ENCODE peak calls at places on chromosomes 11 and 22, in nine cellular contexts. O, E, W, V, B, L, U, T and Y are unnamed samples.

GRCh38 chr22:46592390-46592872 is 27.8 kb upstream of the GRAMD4 start:
- DNase-seq in V (peak), W (peak), L (peak), B (peak), O (peak), T (peak), U (no peak), E (peak), Y (peak)

GRCh38 chr11:111663820-111664219 is 61.6 kb downstream of the SIK2 start:
- DNase-seq in E (peak), W (no peak), O (peak), T (no peak), U (peak), B (no peak), V (no peak), L (no peak), Y (no peak)

GRCh38 chr11:2860636-2861035 is 24.9 kb downstream of the CDKN1C start:
- DNase-seq in B (no peak), U (no peak), T (peak), L (peak), E (peak), W (no peak), O (no peak), V (no peak), Y (no peak)

GRCh38 chr11:95831198-95831883 is 41.0 kb downstream of the CEP57 start:
- DNase-seq in O (no peak), V (no peak), T (peak), E (peak), L (peak), U (no peak), B (no peak), W (peak), Y (no peak)

GRCh38 chr11:102545701-102546100 is 15.2 kb upstream of the MMP7 start:
- DNase-seq in V (no peak), W (no peak), O (no peak), E (no peak), T (no peak), U (no peak), B (no peak), L (no peak), Y (no peak)

GRCh38 chr11:117421471-117421870 is 93.8 kb downstream of the CEP164 start:
- DNase-seq in L (no peak), T (no peak), V (no peak), B (peak), O (no peak), U (no peak), E (no peak), W (no peak), Y (peak)

GRCh38 chr11:91587131-91587530 is 637.5 kb upstream of the FAT3 start:
- DNase-seq in W (no peak), E (no peak), V (no peak), T (no peak), O (no peak), U (no peak), L (no peak), B (no peak), Y (no peak)

GRCh38 chr22:37020192-37020479 is 594 bp downstream of the MPST start:
- DNase-seq in L (peak), B (no peak), O (no peak), V (peak), T (peak), E (peak), U (no peak), W (no peak), Y (no peak)

GRCh38 chr11:121257289-121257688 is 35.3 kb upstream of the SC5D start:
- DNase-seq in B (no peak), T (no peak), O (no peak), E (no peak), W (no peak), U (no peak), V (no peak), L (no peak), Y (no peak)

GRCh38 chr11:60915250-60915914 is 1.4 kb downstream of the TMEM109 start:
- DNase-seq in W (no peak), L (peak), E (peak), B (peak), U (peak), T (peak), O (peak), V (peak), Y (peak)

DNA sequence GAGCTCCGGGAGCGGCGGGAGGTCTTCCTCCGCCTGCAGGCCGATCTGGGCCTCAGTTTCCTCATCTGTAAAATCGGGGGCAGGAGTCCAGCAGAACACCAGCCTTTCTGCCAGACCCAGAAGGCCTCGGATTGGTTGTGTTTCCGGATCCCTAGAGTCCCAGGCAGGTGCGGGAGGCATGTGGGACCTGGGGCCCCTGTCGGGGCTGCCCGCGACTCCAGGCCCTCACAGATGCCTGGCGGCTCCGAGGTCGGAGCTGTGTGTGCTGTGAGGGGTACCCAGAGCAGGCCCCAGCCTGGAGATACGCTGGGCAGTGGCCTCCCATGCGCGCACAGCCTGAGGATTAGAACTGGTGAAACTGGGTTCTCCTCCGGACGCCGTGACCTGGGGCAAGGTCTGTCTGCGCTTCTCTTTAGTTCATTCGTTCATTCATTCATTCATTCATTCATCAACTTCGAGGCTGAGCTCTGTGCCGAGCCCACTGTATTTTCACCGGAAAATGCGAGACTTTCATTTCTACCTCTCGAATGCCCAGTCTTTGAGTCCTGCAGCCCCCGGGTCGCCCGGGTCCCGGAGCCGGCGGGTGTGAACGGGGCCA is 24.6 kb downstream of the FLRT1 start:
- DNase-seq in B (no peak), T (no peak), L (no peak), O (no peak), V (no peak), W (no peak), E (no peak), U (no peak), Y (no peak)
- H3K4me3 ChIP-seq in B (no peak), T (no peak), L (peak), O (peak), V (peak), W (peak), E (peak), U (peak), Y (peak)

GRCh38 chr11:128501008-128501407 is 86.3 kb downstream of the ETS1 start:
- DNase-seq in E (no peak), L (no peak), V (no peak), T (no peak), U (no peak), B (no peak), O (no peak), W (no peak), Y (no peak)

GRCh38 chr11:128499613-128500213 is 87.6 kb downstream of the ETS1 start:
- DNase-seq in E (peak), T (no peak), O (peak), U (no peak), B (no peak), V (no peak), L (no peak), W (no peak), Y (no peak)

GRCh38 chr11:128497057-128497957 is 90.1 kb downstream of the ETS1 start:
- DNase-seq in E (peak), V (no peak), B (no peak), T (peak), W (peak), O (no peak), L (peak), U (no peak), Y (peak)

GRCh38 chr11:128500488-128500887 is 86.9 kb downstream of the ETS1 start:
- DNase-seq in V (no peak), E (peak), U (no peak), O (no peak), T (no peak), L (peak), B (no peak), W (no peak), Y (no peak)

GRCh38 chr11:128498846-128499245 is 88.5 kb downstream of the ETS1 start:
- DNase-seq in E (peak), O (no peak), B (no peak), L (peak), W (no peak), V (no peak), T (no peak), U (no peak), Y (no peak)
- H3K4me3 ChIP-seq in E (no peak), O (no peak), B (no peak), L (no peak), W (no peak), V (no peak), T (no peak), U (no peak), Y (no peak)

GRCh38 chr11:14971865-14972580 is at the start of gene CALCA:
- DNase-seq in U (peak), V (no peak), L (no peak), E (no peak), W (no peak), T (no peak), O (peak), B (peak), Y (no peak)

GRCh38 chr11:14973621-14974020 is 1.5 kb upstream of the CALCA start:
- DNase-seq in U (no peak), V (no peak), E (peak), T (no peak), O (peak), L (peak), W (no peak), B (peak), Y (peak)

GRCh38 chr11:14974021-14974698 is 2.0 kb upstream of the CALCA start:
- DNase-seq in O (peak), W (no peak), U (no peak), B (no peak), E (peak), V (no peak), T (no peak), L (no peak), Y (no peak)

GRCh38 chr11:14974723-14975587 is 2.8 kb upstream of the CALCA start:
- DNase-seq in V (peak), U (no peak), W (no peak), L (peak), O (peak), E (peak), B (no peak), T (peak), Y (no peak)

DNA sequence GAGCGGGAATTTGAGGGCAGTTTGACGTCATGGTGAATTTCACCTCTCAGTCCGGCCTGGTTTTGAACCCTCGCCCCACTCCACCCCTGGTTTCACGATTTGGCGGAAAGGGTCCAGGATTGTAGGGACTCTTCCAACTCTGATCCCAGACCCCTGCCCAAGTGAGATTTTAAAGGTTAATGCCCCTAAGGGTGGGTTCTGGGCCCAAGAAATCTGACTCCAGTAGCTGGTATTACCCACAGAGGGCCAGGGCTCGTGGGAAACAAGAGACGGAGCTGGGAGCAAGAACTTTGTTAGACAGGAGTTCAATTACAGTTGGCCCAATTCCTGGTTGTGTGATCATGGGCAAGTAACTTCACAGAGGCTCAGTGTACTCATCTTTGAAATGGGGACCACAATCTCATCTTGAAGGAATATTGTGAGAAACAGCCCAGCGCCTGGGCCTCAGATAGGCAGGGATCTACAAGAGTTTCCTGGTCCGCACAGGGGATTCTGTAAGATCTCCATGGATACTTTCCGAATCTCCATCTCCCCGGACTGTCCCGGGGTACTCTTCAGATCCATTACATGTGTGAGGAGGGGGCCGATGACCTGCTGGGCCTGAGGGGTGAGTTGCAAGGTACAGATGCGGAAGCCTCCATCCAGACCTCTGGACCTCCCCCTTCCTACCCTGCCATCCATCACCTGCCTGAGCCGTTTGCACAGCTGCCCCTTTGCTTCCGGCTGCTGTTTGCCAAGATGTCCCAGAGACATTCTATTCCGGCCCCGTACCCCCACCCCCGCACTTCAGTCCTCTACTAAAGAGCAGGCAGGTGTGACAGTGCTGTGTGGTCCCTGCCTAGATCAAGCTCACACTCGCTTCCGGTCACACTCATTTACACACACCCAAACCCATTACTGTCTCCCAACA is 685 bp upstream of the CALCA start:
- DNase-seq in V (no peak), O (no peak), E (no peak), T (no peak), U (no peak), L (no peak), B (no peak), W (no peak), Y (no peak)
- H3K4me3 ChIP-seq in V (no peak), O (no peak), E (no peak), T (no peak), U (no peak), L (no peak), B (no peak), W (no peak), Y (no peak)

GRCh38 chr11:829946-830294 is 2.2 kb downstream of the CRACR2B start:
- DNase-seq in W (no peak), V (no peak), O (no peak), E (no peak), B (no peak), L (no peak), U (no peak), T (no peak), Y (no peak)
- H3K4me3 ChIP-seq in W (peak), V (peak), O (peak), E (peak), B (peak), L (peak), U (peak), T (peak), Y (no peak)

GRCh38 chr11:85762226-85762625 is 48.7 kb downstream of the SYTL2 start:
- DNase-seq in E (no peak), V (no peak), U (no peak), O (no peak), T (peak), B (no peak), W (no peak), L (no peak), Y (no peak)
- H3K4me3 ChIP-seq in E (no peak), V (no peak), U (no peak), O (no peak), T (no peak), B (no peak), W (no peak), L (no peak), Y (no peak)

GRCh38 chr11:48110509-48110766 is 106.2 kb upstream of the OR4B1 start:
- DNase-seq in L (no peak), U (no peak), B (no peak), E (no peak), W (no peak), T (no peak), V (no peak), O (no peak), Y (no peak)

GRCh38 chr11:48108231-48109045 is 108.2 kb upstream of the OR4B1 start:
- DNase-seq in O (no peak), L (no peak), T (no peak), V (no peak), W (no peak), B (no peak), U (no peak), E (no peak), Y (no peak)

GRCh38 chr11:48107188-48107704 is 109.4 kb upstream of the OR4B1 start:
- DNase-seq in V (peak), B (no peak), O (no peak), U (no peak), T (peak), E (no peak), L (no peak), W (no peak), Y (no peak)

GRCh38 chr11:48111941-48112340 is 104.7 kb upstream of the OR4B1 start:
- DNase-seq in O (no peak), W (no peak), L (no peak), E (no peak), V (no peak), B (no peak), T (no peak), U (no peak), Y (no peak)

GRCh38 chr11:48109046-48109666 is 107.5 kb upstream of the OR4B1 start:
- DNase-seq in L (peak), W (peak), E (peak), V (peak), U (no peak), T (peak), O (no peak), B (no peak), Y (no peak)
- H3K4me3 ChIP-seq in L (no peak), W (peak), E (no peak), V (peak), U (peak), T (no peak), O (no peak), B (no peak), Y (peak)

GRCh38 chr11:15912291-15912690 is 444.1 kb downstream of the SOX6 start:
- DNase-seq in B (no peak), V (no peak), L (no peak), U (no peak), W (no peak), E (no peak), T (no peak), O (no peak), Y (no peak)
- H3K4me3 ChIP-seq in B (no peak), V (no peak), L (no peak), U (no peak), W (no peak), E (no peak), T (no peak), O (no peak), Y (no peak)

GRCh38 chr22:22167791-22168189 is 76.8 kb upstream of the VPREB1 start:
- DNase-seq in U (no peak), V (peak), B (no peak), L (no peak), W (no peak), E (no peak), O (no peak), T (no peak), Y (no peak)
- H3K4me3 ChIP-seq in U (no peak), V (peak), B (peak), L (no peak), W (no peak), E (no peak), O (no peak), T (no peak), Y (no peak)

GRCh38 chr11:115065314-115065713 is 387.0 kb downstream of the NXPE2 start:
- DNase-seq in B (no peak), W (no peak), V (no peak), O (no peak), U (no peak), L (no peak), E (no peak), T (no peak), Y (no peak)
- H3K4me3 ChIP-seq in B (no peak), W (no peak), V (no peak), O (no peak), U (no peak), L (no peak), E (no peak), T (no peak), Y (no peak)

DNA sequence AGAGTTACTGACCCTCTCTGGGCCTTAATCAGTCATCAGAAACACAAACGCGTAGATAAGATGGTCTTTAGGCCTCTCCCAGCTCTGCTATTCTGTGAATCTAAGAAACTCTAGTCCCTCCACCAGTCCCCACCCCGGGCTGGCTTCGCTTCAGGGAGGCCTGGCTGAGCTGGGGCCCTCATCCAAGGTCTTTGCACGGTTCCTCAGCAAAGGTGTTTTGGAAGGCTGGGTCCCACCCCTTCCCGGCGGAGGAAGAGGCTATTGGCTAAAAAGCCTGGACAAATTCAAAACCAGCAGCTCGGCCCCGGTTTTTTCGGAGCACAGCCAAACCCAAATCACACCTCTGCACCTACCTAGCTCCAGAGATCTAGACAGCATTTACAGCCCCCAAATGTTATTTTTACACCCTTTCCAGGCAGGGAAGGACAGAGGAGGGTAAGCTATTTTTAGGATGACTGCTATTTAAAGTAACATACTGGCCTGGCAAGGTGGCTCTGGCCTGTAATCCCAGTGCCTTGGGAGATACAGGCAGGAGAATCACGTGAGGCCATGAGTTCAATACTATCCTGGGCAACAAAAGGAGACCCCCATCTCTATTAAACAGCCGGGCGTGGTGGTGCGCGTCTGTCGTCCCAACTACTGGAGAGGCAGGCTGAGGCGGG is 13.2 kb upstream of the HDHD5 start:
- DNase-seq in V (no peak), U (peak), W (no peak), B (no peak), E (no peak), O (peak), L (no peak), T (peak), Y (peak)
- H3K4me3 ChIP-seq in V (peak), U (peak), W (peak), B (peak), E (peak), O (peak), L (peak), T (peak), Y (peak)